ENCODE peak calls at places on chromosomes 3 and 15, in nine cellular contexts. F is adrenal gland, M is fibroblast of pulmonary artery, A is IMR-90, Q is psoas muscle, B is sigmoid colon, P is ovary, W is foreskin fibroblast, H is lower lobe of right lung. N is an unnamed sample.

GRCh38 chr3:105948108-105948507 is 79.3 kb upstream of the CBLB start:
- DNase-seq in F (no peak), M (no peak), A (peak), Q (no peak), B (no peak), P (no peak), W (no peak), H (no peak), N (no peak)

GRCh38 chr3:7793786-7794185 is 707.8 kb upstream of the LMCD1 start:
- DNase-seq in F (no peak), M (no peak), A (no peak), Q (no peak), B (no peak), P (no peak), W (no peak), H (no peak), N (no peak)

GRCh38 chr3:152087153-152087552 is 181.6 kb upstream of the MBNL1 start:
- DNase-seq in F (no peak), M (no peak), A (no peak), Q (no peak), B (no peak), P (no peak), W (no peak), H (no peak), N (no peak)

GRCh38 chr3:115792206-115792955 is 169.1 kb downstream of the GAP43 start:
- DNase-seq in F (no peak), M (no peak), A (peak), Q (no peak), B (no peak), P (no peak), W (no peak), H (no peak), N (no peak)

GRCh38 chr3:113896930-113897329 is 50.9 kb upstream of the ZDHHC23 start:
- DNase-seq in F (no peak), M (no peak), A (no peak), Q (no peak), B (no peak), P (no peak), W (no peak), H (no peak), N (no peak)

GRCh38 chr3:140091143-140091542 is 156.2 kb downstream of the CLSTN2 start:
- DNase-seq in F (no peak), M (no peak), A (no peak), Q (no peak), B (peak), P (no peak), W (no peak), H (no peak), N (no peak)

GRCh38 chr15:51869074-51869425 is 39.6 kb downstream of the TMOD3 start:
- DNase-seq in F (no peak), M (peak), A (peak), Q (no peak), B (no peak), P (no peak), W (peak), H (no peak), N (peak)

GRCh38 chr3:159472611-159473010 is 516.0 kb upstream of the IL12A start:
- DNase-seq in F (no peak), M (no peak), A (no peak), Q (no peak), B (no peak), P (no peak), W (no peak), H (no peak), N (no peak)

GRCh38 chr3:27146786-27147185 is 222.4 kb downstream of the NEK10 start:
- DNase-seq in F (no peak), M (no peak), A (no peak), Q (no peak), B (no peak), P (no peak), W (no peak), H (no peak), N (no peak)

GRCh38 chr3:116085456-116085855 is 359.8 kb downstream of the LSAMP start:
- DNase-seq in F (no peak), M (no peak), A (no peak), Q (no peak), B (no peak), P (no peak), W (peak), H (no peak), N (no peak)

GRCh38 chr3:50850639-50851511 is 176.1 kb downstream of the DOCK3 start:
- DNase-seq in F (no peak), M (no peak), A (no peak), Q (no peak), B (no peak), P (no peak), W (no peak), H (no peak), N (no peak)

GRCh38 chr3:141663993-141664392 is 74.1 kb upstream of the RNF7 start:
- DNase-seq in F (peak), M (peak), A (peak), Q (no peak), B (no peak), P (peak), W (peak), H (no peak), N (no peak)

GRCh38 chr3:71649757-71650156 is 66.2 kb upstream of the FOXP1 start:
- DNase-seq in F (no peak), M (no peak), A (no peak), Q (no peak), B (no peak), P (no peak), W (no peak), H (no peak), N (no peak)

GRCh38 chr15:45635191-45635638 is 386 bp downstream of the SQOR start:
- DNase-seq in F (peak), M (peak), A (no peak), Q (peak), B (peak), P (peak), W (no peak), H (peak), N (no peak)

GRCh38 chr3:183895296-183895695 is 10.6 kb upstream of the PARL start:
- DNase-seq in F (peak), M (peak), A (peak), Q (no peak), B (no peak), P (peak), W (peak), H (no peak), N (peak)

GRCh38 chr15:60473135-60473534 is 5.8 kb downstream of the ICE2 start:
- DNase-seq in F (no peak), M (no peak), A (no peak), Q (no peak), B (no peak), P (no peak), W (no peak), H (no peak), N (no peak)

GRCh38 chr3:184284696-184285095 is 8.9 kb downstream of the ECE2 start:
- DNase-seq in F (peak), M (peak), A (peak), Q (no peak), B (no peak), P (peak), W (peak), H (no peak), N (peak)

GRCh38 chr3:152243301-152243711 is 25.4 kb upstream of the MBNL1 start:
- DNase-seq in F (no peak), M (no peak), A (no peak), Q (no peak), B (no peak), P (no peak), W (no peak), H (no peak), N (no peak)

GRCh38 chr15:31427411-31427810 is 100.8 kb downstream of the KLF13 start:
- DNase-seq in F (no peak), M (peak), A (no peak), Q (no peak), B (no peak), P (no peak), W (no peak), H (no peak), N (no peak)

GRCh38 chr3:104359546-104359945 is 1007.2 kb upstream of the ALCAM start:
- DNase-seq in F (no peak), M (peak), A (peak), Q (no peak), B (no peak), P (no peak), W (peak), H (no peak), N (peak)

GRCh38 chr3:71135373-71136088 is 448.0 kb downstream of the FOXP1 start:
- DNase-seq in F (no peak), M (no peak), A (peak), Q (no peak), B (no peak), P (no peak), W (no peak), H (no peak), N (no peak)

GRCh38 chr3:58880182-58880581 is 169.6 kb downstream of the CFAP20DC start:
- DNase-seq in F (no peak), M (no peak), A (peak), Q (no peak), B (no peak), P (no peak), W (peak), H (no peak), N (no peak)

GRCh38 chr3:72177075-72178050 is 392.4 kb upstream of the PROK2 start:
- DNase-seq in F (peak), M (peak), A (peak), Q (peak), B (peak), P (peak), W (no peak), H (peak), N (no peak)

GRCh38 chr3:140771030-140771677 is 93.3 kb downstream of the TRIM42 start:
- DNase-seq in F (no peak), M (no peak), A (no peak), Q (no peak), B (no peak), P (no peak), W (no peak), H (no peak), N (no peak)

GRCh38 chr3:127580327-127581060 is 10.0 kb downstream of the TPRA1 start:
- DNase-seq in F (no peak), M (no peak), A (no peak), Q (no peak), B (no peak), P (no peak), W (no peak), H (no peak), N (no peak)

GRCh38 chr15:79682851-79683288 is 213.9 kb downstream of the MTHFS start:
- DNase-seq in F (no peak), M (peak), A (peak), Q (no peak), B (no peak), P (no peak), W (peak), H (no peak), N (peak)

GRCh38 chr15:83164409-83165404 is 42.9 kb downstream of the HDGFL3 start:
- DNase-seq in F (no peak), M (peak), A (peak), Q (no peak), B (no peak), P (no peak), W (peak), H (no peak), N (no peak)

GRCh38 chr3:46397111-46397510 is 9.8 kb downstream of the CCR5AS start:
- DNase-seq in F (no peak), M (no peak), A (no peak), Q (no peak), B (no peak), P (no peak), W (no peak), H (no peak), N (no peak)

GRCh38 chr15:47750030-47750739 is 32.9 kb downstream of the SEMA6D start:
- DNase-seq in F (no peak), M (peak), A (peak), Q (no peak), B (no peak), P (peak), W (peak), H (no peak), N (peak)

GRCh38 chr15:56528136-56528535 is 63.2 kb upstream of the MNS1 start:
- DNase-seq in F (no peak), M (no peak), A (no peak), Q (no peak), B (no peak), P (no peak), W (peak), H (no peak), N (no peak)

GRCh38 chr15:56537881-56538280 is 72.9 kb upstream of the MNS1 start:
- DNase-seq in F (no peak), M (no peak), A (no peak), Q (peak), B (no peak), P (no peak), W (no peak), H (peak), N (no peak)

GRCh38 chr15:56538901-56539545 is 74.1 kb upstream of the MNS1 start:
- DNase-seq in F (no peak), M (no peak), A (no peak), Q (no peak), B (no peak), P (no peak), W (no peak), H (no peak), N (no peak)

GRCh38 chr15:56532766-56533455 is 68.0 kb upstream of the MNS1 start:
- DNase-seq in F (no peak), M (no peak), A (no peak), Q (no peak), B (no peak), P (no peak), W (no peak), H (no peak), N (no peak)

GRCh38 chr15:56533741-56534416 is 68.9 kb upstream of the MNS1 start:
- DNase-seq in F (no peak), M (no peak), A (no peak), Q (no peak), B (no peak), P (no peak), W (no peak), H (no peak), N (no peak)
- H3K4me3 ChIP-seq in F (no peak), M (no peak), A (no peak), Q (no peak), B (no peak), P (no peak), W (no peak), H (no peak), N (no peak)

DNA sequence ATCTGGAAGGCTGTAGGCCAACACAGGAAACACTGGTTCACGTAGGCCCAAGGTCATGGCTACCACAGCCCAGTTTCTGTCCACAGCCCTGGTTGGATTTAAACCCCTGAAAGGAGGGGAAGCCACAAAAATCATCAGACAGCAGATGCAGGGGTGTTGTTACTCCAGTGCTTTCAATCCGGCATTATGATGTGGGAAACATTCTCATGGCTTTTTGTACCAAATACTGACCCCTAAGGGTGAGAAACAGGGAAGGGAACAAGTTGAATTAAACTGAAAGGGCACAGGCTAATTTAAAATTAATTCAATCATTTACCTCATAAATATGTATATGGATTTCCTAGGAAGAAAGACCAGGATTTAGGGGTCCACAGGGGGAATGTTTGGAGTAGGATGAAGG is 375.6 kb downstream of the CTNNB1 start:
- DNase-seq in F (no peak), M (peak), A (no peak), Q (no peak), B (no peak), P (no peak), W (no peak), H (no peak), N (no peak)
- TF ChIP-seq CTCF in F (no peak), M (no peak), A (no peak), Q (no peak), B (no peak), P (no peak), W (no peak), H (no peak), N (no peak)

DNA sequence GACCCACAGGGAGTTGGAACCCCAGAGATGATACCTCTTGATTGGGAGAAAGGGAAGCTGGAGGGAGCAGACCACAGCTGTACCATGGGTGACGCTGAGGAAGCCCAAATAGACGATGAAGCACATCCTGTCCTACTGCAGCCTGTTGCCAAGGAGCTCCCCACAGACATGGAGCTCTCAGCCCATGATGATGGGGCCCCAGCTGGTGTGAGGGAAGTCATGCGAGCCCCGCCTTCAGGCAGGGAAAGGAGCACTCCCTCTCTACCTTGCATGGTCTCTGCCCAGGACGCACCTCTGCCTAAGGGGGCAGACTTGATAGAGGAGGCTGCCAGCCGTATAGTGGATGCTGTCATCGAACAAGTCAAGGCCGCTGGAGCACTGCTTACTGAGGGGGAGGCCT is 201.1 kb downstream of the AKAP13 start:
- DNase-seq in F (peak), M (peak), A (no peak), Q (peak), B (peak), P (no peak), W (no peak), H (peak), N (no peak)
- H3K4me3 ChIP-seq in F (peak), M (no peak), A (no peak), Q (peak), B (peak), P (peak), W (no peak), H (peak), N (no peak)

DNA sequence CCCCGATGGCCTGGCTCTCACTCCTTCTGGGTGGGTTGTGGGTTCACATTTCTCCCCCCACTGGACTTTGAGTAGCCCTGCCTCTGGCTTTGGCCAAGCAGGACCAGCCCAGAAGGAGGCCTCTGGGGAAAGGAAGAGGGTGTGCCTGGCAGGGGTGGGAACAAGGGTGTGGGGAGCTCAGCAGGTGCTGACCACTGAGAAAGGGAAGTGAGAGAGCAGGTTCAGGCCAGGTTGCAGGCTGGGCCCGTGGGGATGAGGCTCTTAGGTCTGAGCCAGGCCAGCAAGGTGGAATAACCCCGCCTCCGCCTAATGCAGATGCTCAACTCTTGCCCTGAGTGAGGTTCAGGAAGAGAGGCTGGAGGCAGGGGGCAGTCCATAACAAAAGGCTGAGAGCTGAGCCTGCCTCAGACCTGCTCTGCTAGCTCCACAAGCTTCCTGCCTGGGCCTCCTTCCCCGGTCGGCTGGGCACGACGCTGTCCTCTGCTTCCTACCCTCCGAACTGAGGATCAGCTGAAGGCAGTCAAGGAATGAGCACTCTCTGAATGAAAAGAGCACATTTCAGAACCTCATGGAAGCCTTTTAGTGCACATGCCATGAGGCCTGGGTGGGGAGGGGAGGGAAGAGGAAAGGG is 82.7 kb downstream of the TLE3 start:
- DNase-seq in F (no peak), M (no peak), A (no peak), Q (no peak), B (no peak), P (no peak), W (no peak), H (peak), N (no peak)
- TF ChIP-seq CTCF in F (no peak), M (no peak), A (no peak), Q (no peak), B (no peak), P (no peak), W (no peak), H (no peak), N (no peak)

GRCh38 chr3:129000742-129001100 is 383 bp upstream of the EFCC1 start:
- DNase-seq in F (no peak), M (no peak), A (no peak), Q (no peak), B (peak), P (no peak), W (no peak), H (no peak), N (no peak)
- H3K4me3 ChIP-seq in F (peak), M (peak), A (peak), Q (peak), B (peak), P (peak), W (peak), H (peak), N (no peak)

N was measured in AG09309.